ENCODE peak calls at places on chromosomes 7 and 10, in four cellular contexts. C is cardiac muscle cell, I is lung, W is nephron progenitor cell. K is an unnamed sample.

GRCh38 chr10:130246113-130246512 is 109.9 kb downstream of the GLRX3 start:
- DNase-seq in I (no peak), C (no peak), W (no peak), K (peak; percentile 57)

GRCh38 chr7:140242057-140243031 is 65.6 kb upstream of the KDM7A start:
- DNase-seq in W (no peak), C (no peak), I (no peak), K (no peak)

GRCh38 chr10:97127507-97127906 is 58.3 kb downstream of the SLIT1 start:
- DNase-seq in W (no peak), I (no peak), C (no peak), K (no peak)

GRCh38 chr10:126235091-126235978 is 152.9 kb downstream of the ADAM12 start:
- DNase-seq in W (no peak), C (no peak), I (no peak), K (peak; percentile 81)

GRCh38 chr7:107370816-107371215 is 99.0 kb upstream of the GPR22 start:
- DNase-seq in W (no peak), I (no peak), C (peak; percentile 10), K (no peak)

GRCh38 chr7:100675581-100676350 is 2.2 kb downstream of the GNB2 start:
- DNase-seq in I (peak; percentile 83), W (peak; percentile 71), C (peak; percentile 76), K (no peak)

GRCh38 chr10:59838390-59838789 is 68.0 kb downstream of the CCDC6 start:
- DNase-seq in I (no peak), W (no peak), C (no peak), K (no peak)

GRCh38 chr10:98274562-98274961 is 6.6 kb upstream of the LOXL4 start:
- DNase-seq in C (no peak), I (no peak), W (no peak), K (no peak)

GRCh38 chr7:121369462-121369861 is 26.6 kb downstream of the FAM3C start:
- DNase-seq in I (no peak), W (no peak), C (peak; percentile 71), K (no peak)

GRCh38 chr7:3078458-3078857 is 34.8 kb upstream of the CARD11 start:
- DNase-seq in C (no peak), W (no peak), I (no peak), K (no peak)

GRCh38 chr7:95434501-95435421 is at the start of gene PON2:
- DNase-seq in I (peak; percentile 85), C (peak; percentile 92), W (peak; percentile 85), K (peak; percentile 93)

GRCh38 chr10:113600569-113600968 is 47.7 kb downstream of the HABP2 start:
- DNase-seq in I (no peak), W (no peak), C (no peak), K (no peak)

GRCh38 chr10:73768881-73769280 is 13.0 kb upstream of the CHCHD1 start:
- DNase-seq in C (no peak), I (no peak), W (no peak), K (no peak)

GRCh38 chr7:139713835-139714162 is 64.0 kb downstream of the HIPK2 start:
- DNase-seq in I (no peak), W (no peak), C (no peak), K (no peak)

GRCh38 chr10:43573250-43574034 is 974 bp downstream of the ZNF239 start:
- DNase-seq in C (peak; percentile 22), I (no peak), W (no peak), K (no peak)

GRCh38 chr10:128152741-128153583 is 26.7 kb upstream of the MKI67 start:
- DNase-seq in W (peak; percentile 30), I (no peak), C (no peak), K (no peak)

GRCh38 chr7:33883566-33883965 is 21.8 kb upstream of the BMPER start:
- DNase-seq in I (no peak), C (no peak), W (no peak), K (no peak)

GRCh38 chr10:125123363-125124113 is 36.8 kb downstream of the CTBP2 start:
- DNase-seq in W (no peak), I (peak; percentile 58), C (peak; percentile 83), K (peak; percentile 93)

GRCh38 chr10:48614481-48615383 is 9.9 kb upstream of the ARHGAP22 start:
- DNase-seq in C (peak; percentile 58), W (no peak), I (no peak), K (no peak)

GRCh38 chr10:124347956-124348355 is 70.8 kb downstream of the OAT start:
- DNase-seq in I (no peak), C (no peak), W (no peak), K (no peak)

GRCh38 chr7:100040575-100040974 is 9.0 kb upstream of the ZSCAN21 start:
- DNase-seq in C (no peak), W (no peak), I (no peak), K (no peak)

GRCh38 chr10:13268841-13269240 is 31.0 kb downstream of the PHYH start:
- DNase-seq in C (peak; percentile 55), W (no peak), I (no peak), K (no peak)

GRCh38 chr7:151461942-151462230 is 21.9 kb upstream of the CRYGN start:
- DNase-seq in I (no peak), C (no peak), W (no peak), K (no peak)

GRCh38 chr7:151461096-151461941 is 21.4 kb upstream of the CRYGN start:
- DNase-seq in I (no peak), W (no peak), C (no peak), K (no peak)

GRCh38 chr7:151457534-151457933 is 17.6 kb upstream of the CRYGN start:
- DNase-seq in C (no peak), I (no peak), W (no peak), K (no peak)

GRCh38 chr7:151460474-151460855 is 20.5 kb upstream of the CRYGN start:
- DNase-seq in W (no peak), I (no peak), C (no peak), K (no peak)

DNA sequence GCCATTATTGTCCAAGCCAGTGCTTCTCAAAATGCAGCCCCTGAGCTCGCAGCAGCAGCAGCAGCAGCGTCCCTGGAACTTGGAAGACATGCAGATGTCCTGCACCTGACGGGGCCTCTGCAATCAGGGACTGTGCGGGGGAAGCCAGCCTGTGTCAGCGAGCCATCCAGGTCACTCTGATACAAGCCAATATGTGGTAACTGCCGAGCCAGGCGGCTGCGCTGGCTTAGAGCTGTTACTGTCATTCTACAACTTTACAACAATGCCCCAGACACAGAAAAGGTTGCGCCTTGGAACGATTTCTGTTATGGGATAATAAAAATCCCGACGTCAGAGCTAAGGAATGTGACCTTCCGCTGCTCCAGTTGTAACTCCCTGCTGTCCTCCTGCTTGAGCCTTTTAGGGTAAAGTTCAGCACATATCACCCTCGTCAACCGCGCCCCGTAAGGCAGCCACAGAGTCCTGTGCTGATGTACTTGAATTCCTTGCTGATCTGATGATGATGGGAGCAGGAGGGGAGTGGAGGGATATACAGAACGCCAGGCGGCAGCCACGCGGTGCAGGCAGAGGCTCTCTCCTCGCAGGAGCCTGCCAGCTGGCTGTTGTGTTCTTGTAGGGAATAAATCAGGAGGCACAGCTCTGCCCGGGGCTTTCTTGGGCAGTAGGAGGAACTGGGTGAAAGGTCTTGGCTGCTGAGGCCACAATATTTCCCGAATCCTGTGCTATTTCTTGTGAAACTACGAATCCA is 20.0 kb upstream of the CRYGN start:
- DNase-seq in W (peak; percentile 68), I (peak; percentile 59), C (peak; percentile 97), K (peak; percentile 89)
- TF ChIP-seq CTCF in W (no peak), I (no peak), C (peak; percentile 57), K (peak; percentile 59)

GRCh38 chr7:154583454-154583853 is 419.5 kb downstream of the PAXIP1 start:
- DNase-seq in C (no peak), W (no peak), I (peak; percentile 13), K (no peak)

GRCh38 chr7:154587812-154588211 is 415.1 kb downstream of the PAXIP1 start:
- DNase-seq in W (no peak), C (no peak), I (peak; percentile 23), K (no peak)

GRCh38 chr7:154579711-154580110 is 423.2 kb downstream of the PAXIP1 start:
- DNase-seq in W (no peak), C (no peak), I (peak; percentile 21), K (no peak)

GRCh38 chr7:154581251-154581890 is 421.6 kb downstream of the PAXIP1 start:
- DNase-seq in W (no peak), I (peak; percentile 21), C (no peak), K (no peak)

DNA sequence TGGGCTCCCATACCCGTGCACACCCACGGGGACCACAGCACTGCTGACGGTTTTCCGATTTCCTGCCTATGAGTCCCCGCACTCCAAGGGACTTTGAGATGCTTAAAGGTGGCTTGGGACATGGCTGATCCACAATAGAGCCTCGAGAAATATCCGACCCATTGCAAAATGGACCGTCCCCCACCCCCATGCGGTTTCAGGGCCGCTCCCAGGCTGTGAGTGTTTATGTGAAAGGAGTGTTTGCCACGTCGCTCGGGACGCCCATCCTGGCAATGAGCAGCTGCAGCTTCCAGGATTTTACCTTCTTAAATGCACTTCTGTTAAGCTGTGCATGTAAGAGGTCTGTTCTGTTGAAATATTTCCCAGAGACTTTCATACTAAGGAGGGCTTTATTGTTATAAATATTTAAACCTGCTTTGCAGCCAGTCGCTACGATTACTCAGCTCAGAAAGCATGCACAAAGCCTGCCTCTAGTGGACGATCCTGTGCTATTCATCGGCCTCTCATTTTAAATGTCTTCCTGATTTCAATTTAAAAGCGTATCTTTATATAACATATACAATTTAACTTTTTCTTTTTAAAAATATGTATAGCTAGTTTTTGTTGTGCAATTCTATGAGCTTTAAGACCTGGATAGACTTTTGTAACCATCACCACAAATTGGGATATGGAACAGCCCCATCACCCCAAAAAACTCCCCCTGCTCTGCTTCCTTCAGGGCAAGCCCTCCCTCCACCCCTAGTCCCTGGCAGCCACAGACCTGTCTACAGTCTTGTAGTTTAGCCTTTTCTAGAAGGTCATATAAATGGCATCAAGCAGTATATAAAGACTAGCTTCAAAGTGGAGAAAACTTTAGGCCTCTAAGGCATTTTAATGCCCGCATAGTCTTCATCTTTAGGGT is 418.3 kb downstream of the PAXIP1 start:
- DNase-seq in I (peak; percentile 26), W (no peak), C (no peak), K (no peak)
- TF ChIP-seq CTCF in I (no peak), W (peak; percentile 48), C (no peak), K (no peak)

DNA sequence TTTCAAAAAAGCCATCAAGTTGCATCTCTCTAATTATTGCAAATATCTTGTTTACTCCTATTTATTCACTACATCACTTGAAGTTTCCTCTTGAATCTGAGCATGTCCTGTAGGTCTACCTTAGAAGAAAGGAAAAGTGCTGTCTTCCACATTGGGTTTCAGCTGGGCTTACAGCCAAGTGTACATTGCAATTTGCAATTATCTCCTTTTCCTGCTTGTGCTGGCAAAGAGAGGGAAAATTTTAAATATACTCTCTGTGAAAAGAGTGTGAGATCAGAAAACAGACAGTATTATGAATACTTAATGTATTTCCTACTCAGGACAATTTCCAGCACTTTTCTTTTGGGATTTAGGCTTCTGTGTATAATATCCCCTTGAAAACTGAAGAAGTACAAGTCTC is 839.7 kb downstream of the CNTNAP2 start:
- DNase-seq in C (peak; percentile 8), I (no peak), W (no peak), K (no peak)
- TF ChIP-seq CTCF in C (no peak), I (no peak), W (no peak), K (no peak)

GRCh38 chr10:86325158-86325557 is 41.4 kb downstream of the GRID1 start:
- DNase-seq in W (no peak), I (no peak), C (no peak), K (no peak)
- TF ChIP-seq CTCF in W (no peak), I (no peak), C (no peak), K (no peak)

K was measured in osteocyte.